ENCODE peak calls at places on chromosomes 2 and 18, in eight cellular contexts. O is activated naive CD4-positive, alpha-beta T cell treated with anti-CD3 and anti-CD28 coated beads, Interleukin-2, amount 10 ng/mL, durations not matched to agents 7 days and 5 days; M is OCI-M1; D is NCI-H1092; N is GM03348; B is nephron progenitor cell; G is stimulated activated CD4-positive, alpha-beta T cell treated with anti-CD3 and anti-CD28 coated beads, Interleukin-2, amount 100 ng/mL, for 48 hours; Y is NCI-H82. T is an unnamed sample.

GRCh38 chr2:135056790-135057189 is 4.7 kb downstream of the RAB3GAP1 start:
- DNase-seq in M (peak), Y (no peak), G (no peak), D (no peak), O (no peak), N (no peak), B (no peak), T (no peak)

GRCh38 chr2:197803033-197803444 is 1.4 kb upstream of the PLCL1 start:
- DNase-seq in M (peak), O (peak), D (peak), N (peak), G (no peak), B (no peak), Y (peak), T (peak)

GRCh38 chr2:69831354-69831905 is 2.0 kb downstream of the GMCL1 start:
- DNase-seq in B (no peak), O (no peak), M (no peak), G (no peak), Y (no peak), D (no peak), N (no peak), T (no peak)

GRCh38 chr2:191758420-191759199 is 80.7 kb downstream of the NABP1 start:
- DNase-seq in D (no peak), B (peak), M (peak), Y (peak), G (peak), N (peak), O (peak), T (peak)

GRCh38 chr2:29259221-29259620 is 144.0 kb downstream of the CLIP4 start:
- DNase-seq in N (no peak), M (no peak), B (no peak), G (no peak), Y (no peak), D (no peak), O (no peak), T (no peak)

GRCh38 chr2:191032588-191033429 is 18.8 kb upstream of the STAT1 start:
- DNase-seq in Y (no peak), O (no peak), D (no peak), M (peak), B (no peak), G (no peak), N (no peak), T (no peak)

GRCh38 chr2:75870133-75870532 is 159.4 kb upstream of the GCFC2 start:
- DNase-seq in D (no peak), G (no peak), Y (no peak), N (no peak), O (no peak), M (no peak), B (no peak), T (no peak)

GRCh38 chr2:232833830-232834229 is 36.2 kb upstream of the SNORC start:
- DNase-seq in Y (no peak), B (no peak), N (no peak), D (no peak), G (no peak), O (no peak), M (no peak), T (no peak)

GRCh38 chr2:9547272-9547991 is 8.2 kb downstream of the ADAM17 start:
- DNase-seq in N (peak), D (no peak), O (no peak), G (no peak), Y (no peak), B (no peak), M (no peak), T (peak)

GRCh38 chr2:129087133-129087813 is 768.6 kb upstream of the HS6ST1 start:
- DNase-seq in Y (no peak), O (no peak), D (no peak), M (no peak), B (no peak), G (no peak), N (peak), T (no peak)

GRCh38 chr2:3823748-3824147 is 120.4 kb downstream of the DCDC2C start:
- DNase-seq in B (no peak), M (no peak), G (no peak), O (no peak), Y (no peak), D (peak), N (no peak), T (no peak)

GRCh38 chr2:1459727-1460126 is 46.5 kb downstream of the TPO start:
- DNase-seq in Y (no peak), M (no peak), B (no peak), O (no peak), N (no peak), D (no peak), G (no peak), T (no peak)

GRCh38 chr2:236026839-236027238 is 141.3 kb downstream of the GBX2 start:
- DNase-seq in N (no peak), Y (no peak), O (no peak), M (no peak), D (no peak), G (no peak), B (no peak), T (no peak)

GRCh38 chr18:7317804-7318231 is 86.9 kb downstream of the LRRC30 start:
- DNase-seq in M (no peak), O (no peak), Y (no peak), N (no peak), D (no peak), G (no peak), B (no peak), T (no peak)

GRCh38 chr2:11639503-11639902 is 30.5 kb downstream of the NTSR2 start:
- DNase-seq in M (no peak), D (no peak), Y (no peak), B (no peak), O (no peak), G (no peak), N (no peak), T (peak)

GRCh38 chr2:40177366-40177765 is 274.5 kb downstream of the SLC8A1 start:
- DNase-seq in O (no peak), Y (no peak), N (peak), M (no peak), G (no peak), B (no peak), D (no peak), T (no peak)

GRCh38 chr2:176409671-176410070 is 140.4 kb downstream of the MTX2 start:
- DNase-seq in Y (no peak), O (no peak), M (no peak), G (no peak), B (no peak), D (no peak), N (no peak), T (no peak)

GRCh38 chr18:35122586-35123224 is 81.5 kb downstream of the MAPRE2 start:
- DNase-seq in B (peak), M (no peak), G (no peak), D (no peak), Y (peak), O (no peak), N (no peak), T (no peak)

GRCh38 chr2:149160701-149161217 is 122.3 kb downstream of the LYPD6B start:
- DNase-seq in N (no peak), D (no peak), O (peak), G (peak), B (peak), Y (peak), M (peak), T (no peak)

GRCh38 chr2:23925702-23926288 is 1.1 kb downstream of the ATAD2B start:
- DNase-seq in Y (peak), O (peak), M (peak), G (peak), B (no peak), N (peak), D (no peak), T (peak)

GRCh38 chr2:67159929-67160328 is 237.2 kb upstream of the ETAA1 start:
- DNase-seq in M (no peak), Y (no peak), G (no peak), D (no peak), O (no peak), B (no peak), N (no peak), T (no peak)

GRCh38 chr2:39325966-39326365 is 82.2 kb upstream of the CDKL4 start:
- DNase-seq in G (no peak), Y (no peak), D (no peak), N (no peak), O (no peak), M (no peak), B (no peak), T (no peak)

GRCh38 chr2:150981826-150982225 is 279.8 kb downstream of the RBM43 start:
- DNase-seq in D (no peak), O (no peak), M (no peak), G (no peak), Y (no peak), N (no peak), B (no peak), T (no peak)

GRCh38 chr2:36597532-36598377 is at the start of gene FEZ2:
- DNase-seq in B (peak), G (peak), Y (peak), O (peak), M (peak), D (peak), N (peak), T (peak)

GRCh38 chr18:12811191-12811950 is 72.7 kb downstream of the PTPN2 start:
- DNase-seq in D (no peak), B (no peak), O (no peak), Y (no peak), N (no peak), M (no peak), G (no peak), T (peak)

GRCh38 chr2:178777577-178777976 is 29.6 kb downstream of the TTN start:
- DNase-seq in B (no peak), D (no peak), N (no peak), G (no peak), Y (no peak), O (no peak), M (no peak), T (no peak)

GRCh38 chr2:133599813-133600212 is 31.6 kb upstream of the NCKAP5 start:
- DNase-seq in B (no peak), D (no peak), M (no peak), Y (no peak), N (no peak), G (no peak), O (no peak), T (peak)

GRCh38 chr18:36284671-36285295 is 12.7 kb upstream of the FHOD3 start:
- DNase-seq in Y (peak), O (peak), M (peak), N (peak), D (peak), B (peak), G (peak), T (no peak)

GRCh38 chr2:27805180-27805579 is 33.7 kb downstream of the MRPL33 start:
- DNase-seq in D (no peak), Y (no peak), G (no peak), N (no peak), O (no peak), B (no peak), M (no peak), T (no peak)

GRCh38 chr2:215528555-215528954 is 92.7 kb upstream of the FN1 start:
- DNase-seq in M (no peak), Y (no peak), D (no peak), G (no peak), B (no peak), O (no peak), N (peak), T (peak)

GRCh38 chr2:160109939-160110673 is 47.7 kb upstream of the PLA2R1 start:
- DNase-seq in M (peak), N (peak), Y (peak), O (peak), B (peak), G (peak), D (peak), T (peak)

GRCh38 chr18:57794951-57795728 is 8.0 kb downstream of the ATP8B1 start:
- DNase-seq in B (no peak), M (no peak), D (no peak), Y (no peak), G (no peak), N (no peak), O (no peak), T (no peak)

GRCh38 chr18:79395761-79396404 is at the start of gene NFATC1:
- DNase-seq in D (no peak), M (peak), G (peak), Y (peak), B (peak), O (peak), N (peak), T (peak)

GRCh38 chr2:75494137-75494769 is 66.5 kb downstream of the EVA1A start:
- DNase-seq in N (no peak), B (no peak), O (no peak), M (no peak), G (no peak), Y (no peak), D (no peak), T (no peak)

GRCh38 chr18:59617468-59617932 is 79.7 kb downstream of the CCBE1 start:
- DNase-seq in O (no peak), D (no peak), B (no peak), Y (peak), G (no peak), M (no peak), N (no peak), T (no peak)

GRCh38 chr2:47631306-47631705 is 151.6 kb upstream of the MSH6 start:
- DNase-seq in O (no peak), B (no peak), Y (no peak), D (no peak), G (no peak), N (no peak), M (no peak), T (peak)

T was measured in osteoblast.